ENCODE peak calls at places on chromosomes 5 and 9, in six cellular contexts. R is sciatic nerve, Q is SK-MEL-5, W is T-helper 9 cell, Z is AG09319, Y is Calu3. P is an unnamed sample.

GRCh38 chr5:29800752-29801151 is 1392.7 kb upstream of the CDH6 start:
- DNase-seq in R (no peak), Q (no peak), W (no peak), Z (no peak), Y (no peak), P (no peak)

GRCh38 chr5:132230871-132231270 is 3.2 kb upstream of the P4HA2 start:
- DNase-seq in R (no peak), Q (no peak), W (no peak), Z (no peak), Y (no peak), P (no peak)

GRCh38 chr5:109567374-109568044 is 122.2 kb upstream of the MAN2A1 start:
- DNase-seq in R (no peak), Q (no peak), W (no peak), Z (no peak), Y (no peak), P (peak; percentile 22)

GRCh38 chr9:3124006-3124405 is 280.1 kb upstream of the PUM3 start:
- DNase-seq in R (no peak), Q (no peak), W (no peak), Z (no peak), Y (no peak), P (no peak)

GRCh38 chr5:159103086-159103485 is 3.4 kb upstream of the EBF1 start:
- DNase-seq in R (no peak), Q (no peak), W (no peak), Z (no peak), Y (no peak), P (no peak)

GRCh38 chr9:111959468-111959941 is 62.9 kb downstream of the UGCG start:
- DNase-seq in R (peak; percentile 31), Q (no peak), W (no peak), Z (peak; percentile 59), Y (peak; percentile 62), P (peak; percentile 82)

GRCh38 chr5:124583469-124584350 is 162.7 kb downstream of the ZNF608 start:
- DNase-seq in R (no peak), Q (no peak), W (no peak), Z (no peak), Y (peak; percentile 51), P (peak; percentile 68)

GRCh38 chr5:125612356-125613149 is 810.7 kb upstream of the GRAMD2B start:
- DNase-seq in R (peak; percentile 56), Q (peak; percentile 6), W (no peak), Z (no peak), Y (no peak), P (no peak)

GRCh38 chr5:174610968-174611367 is 113.4 kb upstream of the MSX2 start:
- DNase-seq in R (no peak), Q (no peak), W (no peak), Z (peak; percentile 24), Y (peak; percentile 41), P (peak; percentile 4)

GRCh38 chr5:132260714-132261615 is 3.5 kb downstream of the PDLIM4 start:
- DNase-seq in R (peak; percentile 91), Q (peak; percentile 83), W (no peak), Z (peak; percentile 43), Y (peak; percentile 81), P (peak; percentile 50)

GRCh38 chr5:68315679-68316271 is 100.2 kb downstream of the PIK3R1 start:
- DNase-seq in R (no peak), Q (no peak), W (peak; percentile 10), Z (no peak), Y (peak; percentile 29), P (no peak)

GRCh38 chr5:159965031-159965837 is 43.7 kb upstream of the TTC1 start:
- DNase-seq in R (peak; percentile 67), Q (peak; percentile 78), W (no peak), Z (no peak), Y (peak; percentile 76), P (peak; percentile 67)

GRCh38 chr9:4011062-4011461 is 288.8 kb downstream of the GLIS3 start:
- DNase-seq in R (no peak), Q (no peak), W (no peak), Z (no peak), Y (no peak), P (no peak)

GRCh38 chr5:73644385-73644963 is 18.5 kb downstream of the ARHGEF28 start:
- DNase-seq in R (no peak), Q (no peak), W (no peak), Z (no peak), Y (no peak), P (no peak)